ENCODE peak calls at places on chromosome 20, in five cellular contexts. K, A, U, E and H are unnamed samples.
A peak's percentile ranks its signal among the peaks of the same experiment; 100 is the strongest.

GRCh38 chr20:48777821-48778220 is 50.0 kb downstream of the PREX1 start:
- DNase-seq in K (no peak), A (no peak), U (no peak), E (no peak), H (no peak)

GRCh38 chr20:4225778-4226177 is 210.4 kb upstream of the RNF24 start:
- DNase-seq in K (no peak), A (peak; percentile 49), U (no peak), E (no peak), H (peak; percentile 58)

GRCh38 chr20:2742934-2743559 is 50.5 kb downstream of the EBF4 start:
- DNase-seq in K (peak; percentile 85), A (peak; percentile 50), U (peak; percentile 64), E (no peak), H (peak; percentile 43)

GRCh38 chr20:7843613-7844012 is 96.6 kb downstream of the HAO1 start:
- DNase-seq in K (no peak), A (peak; percentile 31), U (no peak), E (no peak), H (no peak)

GRCh38 chr20:15317546-15318242 is 980.3 kb upstream of the FLRT3 start:
- DNase-seq in K (no peak), A (no peak), U (no peak), E (no peak), H (no peak)

GRCh38 chr20:57079016-57080005 is 187.1 kb downstream of the BMP7 start:
- DNase-seq in K (no peak), A (no peak), U (no peak), E (no peak), H (no peak)

GRCh38 chr20:35279040-35279439 is 1.1 kb upstream of the MMP24OS start:
- DNase-seq in K (no peak), A (no peak), U (no peak), E (no peak), H (no peak)

GRCh38 chr20:59159091-59159821 is 4.4 kb upstream of the ZNF831 start:
- DNase-seq in K (peak; percentile 13), A (no peak), U (no peak), E (no peak), H (no peak)

GRCh38 chr20:49133571-49133970 is 54.6 kb downstream of the STAU1 start:
- DNase-seq in K (no peak), A (no peak), U (no peak), E (no peak), H (no peak)

GRCh38 chr20:22374066-22374465 is 210.3 kb downstream of the FOXA2 start:
- DNase-seq in K (no peak), A (no peak), U (no peak), E (no peak), H (no peak)

GRCh38 chr20:25571817-25572216 is 13.5 kb downstream of the NINL start:
- DNase-seq in K (no peak), A (no peak), U (no peak), E (no peak), H (no peak)

GRCh38 chr20:24999568-24999967 is 7.0 kb upstream of the APMAP start:
- DNase-seq in K (no peak), A (no peak), U (no peak), E (no peak), H (no peak)

GRCh38 chr20:9053108-9053507 is 15.8 kb upstream of the PLCB4 start:
- DNase-seq in K (no peak), A (no peak), U (no peak), E (no peak), H (no peak)

GRCh38 chr20:34163316-34163715 is 51.3 kb upstream of the EIF2S2 start:
- DNase-seq in K (no peak), A (no peak), U (no peak), E (no peak), H (no peak)

GRCh38 chr20:8372819-8373218 is 240.8 kb downstream of the PLCB1 start:
- DNase-seq in K (peak; percentile 24), A (no peak), U (no peak), E (no peak), H (no peak)

GRCh38 chr20:56229821-56230220 is 18.7 kb upstream of the MC3R start:
- DNase-seq in K (no peak), A (no peak), U (no peak), E (no peak), H (no peak)

GRCh38 chr20:36493801-36494114 is 47.6 kb upstream of the MYL9 start:
- DNase-seq in K (no peak), A (peak; percentile 74), U (no peak), E (peak; percentile 44), H (peak; percentile 73)

GRCh38 chr20:23301436-23302050 is 49.0 kb upstream of the NXT1 start:
- DNase-seq in K (no peak), A (no peak), U (no peak), E (no peak), H (no peak)

GRCh38 chr20:24960302-24960801 is 11.3 kb downstream of the CST7 start:
- DNase-seq in K (no peak), A (no peak), U (no peak), E (no peak), H (no peak)

GRCh38 chr20:38779247-38780097 is 26.0 kb upstream of the PPP1R16B start:
- DNase-seq in K (peak; percentile 40), A (no peak), U (no peak), E (no peak), H (no peak)

GRCh38 chr20:37947943-37948342 is 45.0 kb downstream of the VSTM2L start:
- DNase-seq in K (no peak), A (no peak), U (no peak), E (no peak), H (no peak)

GRCh38 chr20:33132858-33133615 is 34.9 kb upstream of the BPIFA2 start:
- DNase-seq in K (no peak), A (no peak), U (peak; percentile 15), E (no peak), H (no peak)

GRCh38 chr20:54078296-54078695 is 7.9 kb upstream of the BCAS1 start:
- DNase-seq in K (no peak), A (no peak), U (no peak), E (no peak), H (no peak)

GRCh38 chr20:43975096-43975768 is 60.6 kb downstream of the TOX2 start:
- DNase-seq in K (no peak), A (no peak), U (no peak), E (no peak), H (no peak)

GRCh38 chr20:43977962-43978361 is 63.3 kb downstream of the TOX2 start:
- DNase-seq in K (peak; percentile 47), A (no peak), U (no peak), E (no peak), H (no peak)

GRCh38 chr20:43979576-43979975 is 64.9 kb downstream of the TOX2 start:
- DNase-seq in K (no peak), A (no peak), U (no peak), E (no peak), H (no peak)

GRCh38 chr20:43976577-43976976 is 61.9 kb downstream of the TOX2 start:
- DNase-seq in K (no peak), A (no peak), U (no peak), E (no peak), H (no peak)

GRCh38 chr20:43977252-43977651 is 62.6 kb downstream of the TOX2 start:
- DNase-seq in K (no peak), A (no peak), U (no peak), E (no peak), H (no peak)
- H3K27me3 ChIP-seq in K (no peaks in the 10 kb centered on the region), A (no peaks in the 10 kb centered on the region), U (no peaks in the 10 kb centered on the region), E (no peaks in the 10 kb centered on the region), H (peaks cover 6% of the 10 kb centered on the region)

GRCh38 chr20:40676466-40676865 is 12.6 kb downstream of the MAFB start:
- DNase-seq in K (no peak), A (no peak), U (no peak), E (no peak), H (no peak)
- H3K27me3 ChIP-seq in K (peaks cover 75% of the 10 kb centered on the region), A (no peaks in the 10 kb centered on the region), U (no peaks in the 10 kb centered on the region), E (no peaks in the 10 kb centered on the region), H (peaks cover 12% of the 10 kb centered on the region)

DNA sequence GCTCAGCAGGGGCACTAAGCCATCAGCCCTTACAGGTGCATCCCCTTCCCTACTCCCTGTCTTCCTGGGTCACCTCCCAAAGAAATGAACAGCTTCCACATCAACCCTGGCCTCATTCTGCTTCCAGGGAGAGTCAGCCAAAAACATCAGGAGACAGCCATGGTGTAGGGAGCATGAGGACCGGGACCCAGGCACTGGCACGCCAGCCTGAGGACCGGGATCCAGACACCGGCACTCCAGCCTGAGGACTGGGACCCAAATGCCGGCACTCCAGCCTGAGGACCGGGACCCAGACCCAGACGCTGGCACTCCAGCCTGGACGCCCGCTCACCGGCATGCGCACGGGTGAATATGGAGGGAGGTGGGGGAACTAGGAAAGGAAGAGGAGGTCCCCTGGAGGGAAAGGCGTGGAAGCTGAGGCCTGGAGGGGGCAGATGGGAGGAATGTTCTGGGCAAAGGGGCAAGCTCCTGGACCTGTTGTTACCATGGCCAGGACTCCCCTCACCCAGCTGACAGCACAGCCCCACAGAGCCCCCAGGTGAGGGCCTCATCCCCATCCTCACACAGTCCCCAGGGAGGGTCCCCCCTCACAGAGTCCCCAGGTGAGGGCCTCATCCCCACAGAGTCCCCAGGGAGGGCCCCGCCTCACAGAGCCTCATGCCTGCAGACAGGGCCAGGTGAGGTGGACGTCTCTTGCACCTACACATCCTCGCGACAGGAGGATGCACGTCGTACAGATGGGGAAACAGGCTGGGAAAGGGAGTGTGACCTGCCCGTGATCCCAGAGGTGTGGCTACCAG is 26.0 kb upstream of the MRGBP start:
- DNase-seq in K (no peak), A (no peak), U (no peak), E (no peak), H (peak; percentile 7)
- H3K27me3 ChIP-seq in K (no peaks in the 10 kb centered on the region), A (no peaks in the 10 kb centered on the region), U (no peaks in the 10 kb centered on the region), E (peaks cover 10% of the 10 kb centered on the region), H (peaks cover 22% of the 10 kb centered on the region)

GRCh38 chr20:63363981-63364536 is 2.9 kb upstream of the CHRNA4 start:
- DNase-seq in K (no peak), A (no peak), U (no peak), E (no peak), H (peak; percentile 3)

GRCh38 chr20:63367446-63368055 is 6.4 kb upstream of the CHRNA4 start:
- DNase-seq in K (no peak), A (no peak), U (no peak), E (no peak), H (peak; percentile 21)

GRCh38 chr20:63366658-63367360 is 5.7 kb upstream of the CHRNA4 start:
- DNase-seq in K (peak; percentile 48), A (no peak), U (no peak), E (no peak), H (peak; percentile 11)

GRCh38 chr20:63364801-63365585 is 3.8 kb upstream of the CHRNA4 start:
- DNase-seq in K (no peak), A (no peak), U (no peak), E (no peak), H (peak; percentile 7)

DNA sequence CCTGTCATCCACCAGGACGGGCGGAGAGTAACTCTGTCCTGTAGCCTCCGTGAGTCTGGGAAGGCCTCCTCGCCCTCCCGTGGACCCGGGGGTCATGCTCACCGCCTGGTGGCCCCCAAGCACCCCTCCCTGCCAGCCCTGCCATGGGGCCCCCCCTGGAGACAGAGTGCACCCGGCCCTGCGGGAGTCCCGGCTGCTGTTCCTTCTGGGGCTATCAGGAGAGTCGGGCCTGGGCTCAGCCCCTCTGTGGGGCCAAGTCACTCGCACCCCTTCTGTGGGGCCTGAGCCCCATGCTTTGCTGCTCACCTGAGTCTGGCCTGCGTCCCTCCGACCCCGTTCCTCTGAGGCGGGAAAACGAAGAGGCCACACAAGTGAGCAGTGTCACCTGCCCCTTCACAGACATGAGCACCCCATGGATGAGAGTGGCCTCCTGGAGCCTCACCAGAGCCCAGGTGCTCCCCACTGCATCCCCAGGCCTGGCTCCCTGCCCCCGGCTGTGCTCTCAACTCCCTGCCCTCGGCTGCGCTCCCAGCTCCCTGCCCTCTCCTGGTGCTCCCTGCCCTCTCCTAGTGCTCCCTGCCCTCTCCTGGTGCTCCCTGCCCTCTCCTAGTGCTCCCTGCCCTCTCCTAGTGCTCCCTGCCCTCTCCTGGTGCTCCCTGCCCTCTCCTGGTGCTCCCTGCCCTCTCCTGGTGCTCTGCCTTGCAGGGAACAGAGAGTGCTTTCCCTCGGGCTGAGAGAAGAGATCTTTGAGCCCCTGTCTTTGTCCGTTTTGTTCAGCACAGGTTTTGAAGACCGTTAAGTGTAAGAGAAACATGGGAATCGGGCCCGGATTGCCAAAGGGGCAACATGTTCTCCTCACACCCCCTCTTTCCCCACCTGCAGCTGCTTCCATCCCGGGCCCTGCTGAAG is 4.7 kb upstream of the CHRNA4 start:
- DNase-seq in K (no peak), A (no peak), U (no peak), E (no peak), H (peak; percentile 5)
- H3K27me3 ChIP-seq in K (peaks cover 40% of the 10 kb centered on the region), A (no peaks in the 10 kb centered on the region), U (no peaks in the 10 kb centered on the region), E (no peaks in the 10 kb centered on the region), H (peaks cover 4% of the 10 kb centered on the region)